ENCODE peak calls at places on chromosomes 4 and X, in four cellular contexts. F, Z, M and B are unnamed samples.

GRCh38 chrX:13007519-13008188 is 32.7 kb downstream of the TMSB4X start:
- DNase-seq in M (no peak), F (no peak), Z (no peak), B (no peak)

GRCh38 chrX:51860679-51861078 is 32.7 kb upstream of the MAGED1 start:
- DNase-seq in F (peak), Z (no peak), M (peak), B (peak)

GRCh38 chr4:140928880-140929279 is 172.7 kb upstream of the TBC1D9 start:
- DNase-seq in F (no peak), M (no peak), Z (no peak), B (no peak)

GRCh38 chrX:49066690-49067089 is 7.1 kb downstream of the PRAF2 start:
- DNase-seq in F (no peak), Z (no peak), M (no peak), B (no peak)

GRCh38 chr4:83618991-83619390 is 83.1 kb downstream of the GPAT3 start:
- DNase-seq in F (peak), Z (no peak), M (peak), B (no peak)

GRCh38 chr4:2660596-2661211 is 95.4 kb downstream of the TNIP2 start:
- DNase-seq in Z (no peak), M (no peak), F (no peak), B (no peak)

GRCh38 chr4:114077610-114078009 is 98.2 kb upstream of the ARSJ start:
- DNase-seq in Z (no peak), M (no peak), F (no peak), B (no peak)

GRCh38 chr4:92447265-92447905 is 143.6 kb downstream of the GRID2 start:
- DNase-seq in M (no peak), F (no peak), Z (no peak), B (no peak)

GRCh38 chr4:86043755-86044592 is 315.9 kb downstream of the MAPK10 start:
- DNase-seq in F (peak), M (peak), Z (no peak), B (peak)